ENCODE peak calls at places on chromosomes 12 and 14, in five cellular contexts. E is CD4-positive, alpha-beta memory T cell; H is substantia nigra; N is coronary artery; J is ovary. C is an unnamed sample.

GRCh38 chr14:105938055-105938863 is 411.9 kb downstream of the TMEM121 start:
- DNase-seq in E (no peak), H (no peak), N (peak; percentile 49), J (no peak), C (peak; percentile 20)

GRCh38 chr12:79063258-79063657 is 198.7 kb downstream of the SYT1 start:
- DNase-seq in E (no peak), H (no peak), N (no peak), J (no peak), C (no peak)

GRCh38 chr12:52585951-52586350 is 12.3 kb upstream of the KRT74 start:
- DNase-seq in E (peak; percentile 92), H (no peak), N (peak; percentile 47), J (no peak), C (no peak)

GRCh38 chr12:24111591-24111990 is 162.1 kb upstream of the SOX5 start:
- DNase-seq in E (no peak), H (no peak), N (no peak), J (no peak), C (no peak)

GRCh38 chr14:100048786-100049185 is 16.4 kb upstream of the EVL start:
- DNase-seq in E (peak; percentile 28), H (no peak), N (no peak), J (no peak), C (no peak)

GRCh38 chr12:50258167-50258551 is 25.2 kb downstream of the LIMA1 start:
- DNase-seq in E (no peak), H (no peak), N (no peak), J (no peak), C (no peak)

GRCh38 chr12:13339538-13339937 is 143.0 kb downstream of the EMP1 start:
- DNase-seq in E (no peak), H (no peak), N (no peak), J (no peak), C (no peak)

GRCh38 chr12:21643758-21644157 is 13.9 kb downstream of the LDHB start:
- DNase-seq in E (no peak), H (no peak), N (no peak), J (no peak), C (no peak)

GRCh38 chr12:58416211-58416610 is 474.8 kb downstream of the ATP23 start:
- DNase-seq in E (no peak), H (no peak), N (no peak), J (no peak), C (no peak)

GRCh38 chr14:45287609-45288008 is 34.6 kb upstream of the MIS18BP1 start:
- DNase-seq in E (no peak), H (no peak), N (no peak), J (no peak), C (no peak)

GRCh38 chr14:61374284-61374683 is 52.9 kb downstream of the PRKCH start:
- DNase-seq in E (no peak), H (no peak), N (no peak), J (no peak), C (no peak)

GRCh38 chr12:53476769-53477209 is 22.5 kb downstream of the MAP3K12 start:
- DNase-seq in E (peak; percentile 15), H (no peak), N (no peak), J (no peak), C (no peak)

GRCh38 chr14:68199465-68200145 is 380.0 kb downstream of the RAD51B start:
- DNase-seq in E (no peak), H (no peak), N (peak; percentile 75), J (peak; percentile 47), C (no peak)

GRCh38 chr12:131944601-131945251 is 5.0 kb upstream of the EP400 start:
- DNase-seq in E (no peak), H (no peak), N (no peak), J (peak; percentile 43), C (no peak)

GRCh38 chr12:31833541-31833840 is 104.7 kb upstream of the AMN1 start:
- DNase-seq in E (no peak), H (no peak), N (no peak), J (no peak), C (no peak)

GRCh38 chr12:106309671-106310313 is 7.3 kb downstream of the TCP11L2 start:
- DNase-seq in E (no peak), H (no peak), N (no peak), J (no peak), C (peak; percentile 66)

GRCh38 chr12:6958609-6959375 is 7.6 kb downstream of the PTPN6 start:
- DNase-seq in E (peak; percentile 88), H (no peak), N (peak; percentile 78), J (peak; percentile 29), C (peak; percentile 40)

GRCh38 chr12:32661706-32662105 is 17.4 kb upstream of the DNM1L start:
- DNase-seq in E (no peak), H (no peak), N (no peak), J (no peak), C (no peak)

GRCh38 chr12:66979270-66979669 is 289.9 kb upstream of the CAND1 start:
- DNase-seq in E (no peak), H (no peak), N (no peak), J (no peak), C (no peak)

GRCh38 chr14:60092516-60092915 is 793 bp downstream of the PCNX4 start:
- DNase-seq in E (no peak), H (no peak), N (no peak), J (peak; percentile 44), C (peak; percentile 34)

GRCh38 chr12:76033116-76034001 is 1.8 kb upstream of the PHLDA1 start:
- DNase-seq in E (no peak), H (no peak), N (no peak), J (no peak), C (no peak)

GRCh38 chr12:124150176-124150575 is 144.7 kb upstream of the RFLNA start:
- DNase-seq in E (no peak), H (no peak), N (no peak), J (no peak), C (no peak)

GRCh38 chr14:84453541-84453940 is 1076.4 kb upstream of the FLRT2 start:
- DNase-seq in E (no peak), H (no peak), N (no peak), J (no peak), C (no peak)

GRCh38 chr12:108267449-108267848 is 71.7 kb downstream of the CMKLR1 start:
- DNase-seq in E (no peak), H (no peak), N (no peak), J (no peak), C (no peak)

GRCh38 chr14:71196921-71197320 is 289.7 kb downstream of the PCNX1 start:
- DNase-seq in E (no peak), H (no peak), N (no peak), J (no peak), C (no peak)

GRCh38 chr14:100620437-100621100 is 33.4 kb upstream of the BEGAIN start:
- DNase-seq in E (no peak), H (no peak), N (no peak), J (no peak), C (peak; percentile 10)

GRCh38 chr12:19082365-19082911 is 47.1 kb upstream of the PLEKHA5 start:
- DNase-seq in E (no peak), H (no peak), N (no peak), J (no peak), C (no peak)

GRCh38 chr12:132858727-132859266 is 28.6 kb downstream of the CHFR start:
- DNase-seq in E (no peak), H (no peak), N (no peak), J (no peak), C (no peak)

DNA sequence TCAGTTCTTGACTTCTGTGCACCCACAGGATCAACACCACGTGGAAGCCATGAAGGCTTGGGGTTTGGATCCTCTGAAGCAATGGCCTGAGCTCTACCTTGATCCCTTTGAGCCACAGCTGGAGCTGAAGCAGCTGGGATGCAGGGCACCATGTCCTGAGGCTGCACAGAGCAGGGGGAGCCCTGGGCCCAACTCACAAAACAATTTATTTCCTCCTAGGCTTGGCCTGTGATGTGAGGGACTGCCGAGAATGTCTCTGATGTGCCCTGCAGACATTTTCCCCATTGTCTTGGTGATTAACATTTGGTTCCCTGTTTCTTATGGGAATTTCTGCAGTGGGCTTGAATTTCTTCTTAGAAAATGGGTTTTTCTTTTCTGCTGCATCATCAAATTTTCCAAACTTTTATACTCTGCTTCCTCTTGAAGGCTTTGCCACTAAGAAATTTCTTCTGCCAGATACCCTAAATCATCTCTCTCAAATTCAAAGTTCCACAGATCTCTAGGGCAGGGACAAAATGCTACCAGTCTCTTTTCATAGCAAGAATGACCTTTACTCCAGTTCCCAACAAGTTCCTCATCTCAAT is 288.2 kb downstream of the CCDC59 start:
- DNase-seq in E (no peak), H (no peak), N (no peak), J (no peak), C (no peak)
- H3K27ac ChIP-seq in E (no peak overlapping the region), H (no peak overlapping the region), N (no peak overlapping the region), J (no peak overlapping the region), C (no peak overlapping the region)

GRCh38 chr14:55454264-55455151 is 14.1 kb upstream of the TBPL2 start:
- DNase-seq in E (no peak), H (peak; percentile 17), N (no peak), J (peak; percentile 74), C (peak; percentile 90)
- H3K27ac ChIP-seq in E (no peak overlapping the region), H (peak overlapping the region; percentile 43), N (no peak overlapping the region), J (peak overlapping the region; percentile 38), C (peak overlapping the region; percentile 2)

DNA sequence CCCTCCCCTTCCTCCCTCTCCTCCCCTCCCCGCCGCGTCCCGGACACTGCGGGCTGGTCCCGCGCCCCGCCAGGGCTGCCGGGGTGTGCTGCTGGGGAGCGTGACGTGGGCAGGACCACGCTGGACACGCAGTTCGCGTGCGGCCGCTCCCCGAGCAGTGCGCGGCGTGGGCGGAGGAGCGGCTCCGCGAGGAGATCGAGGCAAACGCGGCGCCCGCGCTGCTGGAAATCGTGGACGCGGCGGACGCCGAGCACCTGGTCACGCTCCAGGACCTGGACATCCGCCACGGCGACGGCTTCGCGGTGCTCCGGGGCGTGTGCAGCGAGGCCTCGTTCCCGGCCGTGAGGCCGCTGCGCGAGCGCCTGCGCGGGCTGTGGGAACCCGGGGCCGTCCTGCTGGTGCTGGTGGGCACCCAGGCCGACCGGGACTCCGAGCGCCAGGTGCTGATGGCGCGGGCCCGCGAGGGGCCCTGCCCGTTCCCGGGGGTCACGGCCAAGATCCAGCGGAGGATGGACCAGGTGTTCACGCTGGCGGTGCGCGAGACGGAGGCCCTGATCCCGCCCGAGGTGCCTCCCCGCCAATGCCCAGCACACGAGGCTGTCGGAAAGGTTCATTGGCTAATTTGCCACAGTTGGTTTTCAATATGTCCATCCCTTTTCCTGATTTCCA is 84.3 kb downstream of the TNFAIP2 start:
- DNase-seq in E (no peak), H (peak; percentile 20), N (no peak), J (peak; percentile 83), C (peak; percentile 34)
- H3K27ac ChIP-seq in E (no peak overlapping the region), H (no peak overlapping the region), N (peak overlapping the region; percentile 46), J (peak overlapping the region; percentile 91), C (no peak overlapping the region)

DNA sequence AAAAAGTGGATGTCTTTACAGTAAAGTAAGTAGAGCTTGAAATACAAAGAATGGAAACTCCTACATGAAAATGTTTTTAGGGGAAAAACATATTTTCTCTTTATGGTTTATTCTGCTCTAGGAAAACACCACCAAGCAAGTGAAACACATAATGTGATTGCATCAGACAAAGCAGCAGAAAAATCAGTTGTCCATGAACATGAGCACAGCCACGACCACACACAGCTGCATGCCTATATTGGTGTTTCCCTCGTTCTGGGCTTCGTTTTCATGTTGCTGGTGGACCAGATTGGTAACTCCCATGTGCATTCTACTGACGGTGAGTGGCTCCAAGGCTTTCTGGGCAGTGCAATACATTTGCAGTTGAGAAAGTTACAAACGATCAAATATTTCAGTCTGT is 42.6 kb upstream of the PLEKHD1 start:
- DNase-seq in E (no peak), H (no peak), N (no peak), J (no peak), C (no peak)
- H3K27ac ChIP-seq in E (no peak overlapping the region), H (no peak overlapping the region), N (no peak overlapping the region), J (no peak overlapping the region), C (no peak overlapping the region)